ENCODE peak calls at places on chromosome 21, in ten cellular contexts. U is T-helper 22 cell, T is activated B cell treated with CpG ODN at 0.5 μM for 24 hours, B is GM04504, K is nucleus accumbens, R is NCI-H1105, O is PC-9, Y is ACHN, N is NCI-H1417 treated with DMSO at 0.1 percent for 48 hours, H is GM12878. J is an unnamed sample.

GRCh38 chr21:45607021-45607921 is 36.3 kb upstream of the PCBP3 start:
- DNase-seq in U (peak; percentile 45), T (no peak), B (no peak), K (no peak), R (no peak), O (no peak), Y (no peak), N (no peak), H (no peak), J (peak; percentile 49)

GRCh38 chr21:43609501-43610340 is 49.6 kb downstream of the HSF2BP start:
- DNase-seq in U (no peak), T (no peak), B (no peak), K (no peak), R (peak; percentile 96), O (peak; percentile 79), Y (peak; percentile 48), N (peak; percentile 60), H (no peak), J (no peak)

GRCh38 chr21:45104560-45104959 is 30.2 kb downstream of the ADARB1 start:
- DNase-seq in U (no peak), T (peak; percentile 41), B (no peak), K (no peak), R (no peak), O (no peak), Y (peak; percentile 39), N (no peak), H (no peak), J (peak; percentile 44)

GRCh38 chr21:37645848-37646247 is 270.4 kb downstream of the KCNJ6 start:
- DNase-seq in U (no peak), T (no peak), B (no peak), K (no peak), R (no peak), O (no peak), Y (no peak), N (no peak), H (no peak), J (no peak)

GRCh38 chr21:28641731-28642130 is 350.9 kb downstream of the LTN1 start:
- DNase-seq in U (no peak), T (no peak), B (no peak), K (no peak), R (no peak), O (no peak), Y (no peak), N (no peak), H (no peak), J (no peak)

GRCh38 chr21:39251326-39251725 is 62.1 kb downstream of the BRWD1 start:
- DNase-seq in U (no peak), T (no peak), B (peak; percentile 2), K (no peak), R (peak; percentile 16), O (no peak), Y (no peak), N (no peak), H (no peak), J (no peak)

GRCh38 chr21:38297193-38297592 is 40.4 kb downstream of the KCNJ15 start:
- DNase-seq in U (no peak), T (no peak), B (peak; percentile 66), K (no peak), R (no peak), O (no peak), Y (no peak), N (no peak), H (no peak), J (no peak)

GRCh38 chr21:41295721-41296254 is 20.8 kb upstream of the FAM3B start:
- DNase-seq in U (no peak), T (no peak), B (no peak), K (no peak), R (no peak), O (peak; percentile 49), Y (no peak), N (no peak), H (no peak), J (no peak)

GRCh38 chr21:39381009-39381408 is 32.1 kb upstream of the HMGN1 start:
- DNase-seq in U (no peak), T (no peak), B (no peak), K (no peak), R (no peak), O (no peak), Y (no peak), N (no peak), H (no peak), J (no peak)

GRCh38 chr21:45637883-45638282 is 5.6 kb upstream of the PCBP3 start:
- DNase-seq in U (no peak), T (no peak), B (no peak), K (no peak), R (no peak), O (no peak), Y (no peak), N (no peak), H (no peak), J (no peak)

GRCh38 chr21:37414292-37415253 is 48.0 kb downstream of the DYRK1A start:
- DNase-seq in U (no peak), T (no peak), B (no peak), K (no peak), R (no peak), O (no peak), Y (no peak), N (no peak), H (no peak), J (no peak)

GRCh38 chr21:27329255-27329851 is 362.5 kb upstream of the ADAMTS5 start:
- DNase-seq in U (no peak), T (no peak), B (no peak), K (no peak), R (no peak), O (no peak), Y (no peak), N (no peak), H (no peak), J (no peak)

GRCh38 chr21:27648560-27648959 is 681.7 kb upstream of the ADAMTS5 start:
- DNase-seq in U (no peak), T (no peak), B (peak; percentile 58), K (no peak), R (no peak), O (no peak), Y (no peak), N (no peak), H (no peak), J (peak; percentile 15)

GRCh38 chr21:32463889-32464300 is 51.4 kb downstream of the EVA1C start:
- DNase-seq in U (no peak), T (no peak), B (peak; percentile 80), K (no peak), R (no peak), O (no peak), Y (no peak), N (no peak), H (no peak), J (peak; percentile 58)

GRCh38 chr21:36471254-36471723 is 8.6 kb downstream of the CLDN14 start:
- DNase-seq in U (no peak), T (no peak), B (no peak), K (no peak), R (no peak), O (peak; percentile 79), Y (no peak), N (no peak), H (peak; percentile 50), J (peak; percentile 36)

GRCh38 chr21:15054606-15055239 is 10.1 kb downstream of the NRIP1 start:
- DNase-seq in U (no peak), T (no peak), B (no peak), K (no peak), R (no peak), O (no peak), Y (no peak), N (no peak), H (no peak), J (no peak)

GRCh38 chr21:44449473-44450363 is 5.6 kb upstream of the LRRC3 start:
- DNase-seq in U (no peak), T (peak; percentile 5), B (no peak), K (no peak), R (no peak), O (no peak), Y (no peak), N (no peak), H (no peak), J (no peak)

GRCh38 chr21:27220416-27220815 is 253.5 kb upstream of the ADAMTS5 start:
- DNase-seq in U (no peak), T (no peak), B (no peak), K (no peak), R (no peak), O (no peak), Y (no peak), N (no peak), H (no peak), J (no peak)

GRCh38 chr21:31158789-31159581 is 120.7 kb upstream of the KRTAP19-8 start:
- DNase-seq in U (no peak), T (no peak), B (no peak), K (no peak), R (no peak), O (no peak), Y (no peak), N (no peak), H (no peak), J (no peak)

GRCh38 chr21:45575304-45575992 is 33.2 kb upstream of the SLC19A1 start:
- DNase-seq in U (no peak), T (no peak), B (no peak), K (no peak), R (no peak), O (no peak), Y (no peak), N (no peak), H (no peak), J (no peak)

J was measured in H54.